ENCODE peak calls at places on chromosomes 6 and 20, in ten cellular contexts. K, D, A, Q, I, U, O, X, C and L are unnamed samples.

GRCh38 chr6:56416247-56416646 is 168.9 kb upstream of the COL21A1 start:
- DNase-seq in C (no peak), X (no peak), Q (no peak), D (no peak), A (no peak), O (no peak), I (no peak), K (no peak), U (no peak), L (no peak)

GRCh38 chr20:60948230-60948629 is 303.8 kb upstream of the CDH4 start:
- DNase-seq in A (no peak), X (no peak), Q (no peak), U (no peak), I (no peak), O (no peak), D (no peak), K (no peak), C (no peak), L (no peak)

GRCh38 chr20:34621383-34622367 is 55.2 kb downstream of the PIGU start:
- DNase-seq in A (no peak), U (no peak), D (no peak), O (no peak), K (no peak), Q (no peak), X (no peak), C (peak; percentile 54), I (no peak), L (no peak)

GRCh38 chr20:36030143-36030542 is 61.8 kb downstream of the CNBD2 start:
- DNase-seq in C (no peak), U (no peak), A (no peak), O (no peak), D (no peak), K (no peak), X (no peak), Q (no peak), I (peak; percentile 52), L (no peak)

GRCh38 chr6:1322206-1322605 is 10.3 kb downstream of the FOXQ1 start:
- DNase-seq in I (no peak), U (no peak), X (no peak), C (no peak), O (no peak), K (no peak), D (no peak), A (no peak), Q (no peak), L (no peak)

GRCh38 chr6:111483736-111484654 is 977 bp upstream of the REV3L start:
- DNase-seq in U (peak; percentile 73), A (peak; percentile 90), Q (peak; percentile 93), K (peak; percentile 88), C (peak; percentile 91), O (peak; percentile 62), D (peak; percentile 98), X (peak; percentile 67), I (peak; percentile 94), L (no peak)

GRCh38 chr20:44142416-44142815 is 44.6 kb downstream of the JPH2 start:
- DNase-seq in K (no peak), D (no peak), O (no peak), I (no peak), Q (peak; percentile 58), C (no peak), U (no peak), A (no peak), X (no peak), L (no peak)

GRCh38 chr6:117110737-117111136 is 154.6 kb upstream of the VGLL2 start:
- DNase-seq in C (no peak), D (no peak), A (no peak), I (no peak), O (no peak), U (no peak), K (no peak), X (no peak), Q (no peak), L (no peak)

GRCh38 chr6:148146717-148147116 is 195.9 kb upstream of the SASH1 start:
- DNase-seq in K (no peak), Q (peak; percentile 94), C (no peak), D (no peak), O (no peak), X (no peak), I (no peak), A (peak; percentile 36), U (no peak), L (no peak)

GRCh38 chr6:110786271-110786670 is 29.0 kb downstream of the CDK19 start:
- DNase-seq in U (no peak), O (no peak), A (no peak), I (no peak), Q (no peak), X (no peak), K (no peak), C (no peak), D (no peak), L (no peak)

GRCh38 chr6:64680446-64680845 is 1026.6 kb downstream of the EYS start:
- DNase-seq in O (no peak), X (no peak), K (no peak), A (no peak), D (no peak), Q (no peak), C (no peak), U (no peak), I (no peak), L (no peak)

GRCh38 chr6:124870611-124871201 is 91.5 kb upstream of the RNF217 start:
- DNase-seq in X (no peak), O (no peak), U (no peak), I (no peak), C (no peak), D (no peak), A (no peak), K (no peak), Q (peak; percentile 13), L (no peak)

GRCh38 chr6:156912431-156912830 is 135.3 kb downstream of the ARID1B start:
- DNase-seq in A (peak; percentile 40), I (no peak), Q (no peak), O (no peak), K (no peak), D (no peak), U (no peak), C (no peak), X (no peak), L (no peak)

GRCh38 chr6:69622230-69622629 is 174.6 kb downstream of the LMBRD1 start:
- DNase-seq in C (no peak), U (peak; percentile 14), O (no peak), Q (no peak), A (no peak), K (no peak), I (no peak), D (no peak), X (no peak), L (no peak)

GRCh38 chr6:18388942-18389341 is 1.8 kb downstream of the RNF144B start:
- DNase-seq in A (peak; percentile 20), D (no peak), U (no peak), I (no peak), K (no peak), C (no peak), Q (peak; percentile 64), O (no peak), X (no peak), L (no peak)

GRCh38 chr20:15673206-15673605 is 900.0 kb downstream of the KIF16B start:
- DNase-seq in K (no peak), D (no peak), C (no peak), U (no peak), Q (no peak), X (no peak), I (no peak), O (no peak), A (no peak), L (no peak)

GRCh38 chr6:21180155-21180554 is 413.4 kb upstream of the SOX4 start:
- DNase-seq in C (no peak), I (no peak), U (no peak), A (no peak), O (no peak), D (no peak), K (no peak), Q (no peak), X (no peak), L (no peak)

GRCh38 chr20:63833776-63834544 is 2.9 kb upstream of the ZBTB46 start:
- DNase-seq in K (no peak), I (peak; percentile 49), C (no peak), D (no peak), X (no peak), Q (no peak), U (no peak), O (no peak), A (no peak), L (no peak)

GRCh38 chr6:127446356-127446755 is 12.8 kb downstream of the KIAA0408 start:
- DNase-seq in K (no peak), Q (no peak), I (no peak), C (no peak), X (no peak), O (no peak), U (no peak), D (no peak), A (no peak), L (no peak)

GRCh38 chr6:19327246-19327645 is 509.9 kb upstream of the ID4 start:
- DNase-seq in C (no peak), X (no peak), O (no peak), D (no peak), K (no peak), A (no peak), I (no peak), Q (no peak), U (no peak), L (no peak)

GRCh38 chr6:3162565-3163247 is 5.4 kb upstream of the TUBB2A start:
- DNase-seq in I (peak; percentile 52), D (peak; percentile 79), X (peak; percentile 38), C (peak; percentile 67), K (peak; percentile 65), Q (peak; percentile 86), A (peak; percentile 82), U (no peak), O (peak; percentile 61), L (peak; percentile 45)

GRCh38 chr6:1392813-1393640 is 3.7 kb downstream of the FOXF2 start:
- DNase-seq in I (no peak), K (no peak), Q (no peak), D (no peak), U (no peak), O (no peak), X (no peak), A (no peak), C (no peak), L (no peak)

GRCh38 chr6:124193132-124193531 is 389.5 kb downstream of the NKAIN2 start:
- DNase-seq in Q (no peak), X (no peak), O (no peak), U (no peak), I (no peak), K (no peak), C (no peak), A (no peak), D (no peak), L (no peak)

GRCh38 chr20:10863337-10864060 is 189.7 kb upstream of the JAG1 start:
- DNase-seq in U (no peak), I (no peak), X (no peak), O (no peak), D (peak; percentile 67), A (no peak), Q (peak; percentile 67), K (no peak), C (no peak), L (no peak)

GRCh38 chr6:170292778-170293164 is 1.9 kb upstream of the DLL1 start:
- DNase-seq in O (no peak), C (no peak), I (no peak), A (no peak), Q (peak; percentile 47), K (no peak), D (peak; percentile 18), U (no peak), X (no peak), L (no peak)

GRCh38 chr20:34581341-34582189 is 23.0 kb downstream of the MAP1LC3A start:
- DNase-seq in O (no peak), Q (peak; percentile 79), K (no peak), X (peak; percentile 36), A (no peak), D (peak; percentile 39), I (peak; percentile 13), U (no peak), C (no peak), L (no peak)

GRCh38 chr6:24154121-24154520 is 28.1 kb downstream of the NRSN1 start:
- DNase-seq in K (no peak), Q (peak; percentile 34), D (no peak), U (no peak), A (no peak), X (no peak), O (no peak), C (no peak), I (no peak), L (no peak)

GRCh38 chr6:80771941-80772340 is 665.5 kb downstream of the BCKDHB start:
- DNase-seq in I (no peak), A (no peak), U (no peak), X (no peak), Q (peak; percentile 20), C (no peak), O (peak; percentile 31), K (no peak), D (no peak), L (no peak)